ENCODE peak calls at places on chromosomes 5 and 9, in nine cellular contexts. N is hepatic stellate cell, Y is HCT116, J is BJ, M is neuronal stem cell, W is GM12891, E is mesothelial cell of epicardium, K is OCI-LY7, C is C1 segment of cervical spinal cord. U is an unnamed sample.

GRCh38 chr9:32970554-32970953 is 30.9 kb downstream of the APTX start:
- DNase-seq in N (no peak), M (no peak), Y (no peak), K (no peak), J (no peak), C (no peak), E (no peak), W (no peak), U (no peak)

GRCh38 chr9:92747459-92748232 is 17.0 kb downstream of the BICD2 start:
- DNase-seq in C (no peak), W (no peak), N (no peak), Y (no peak), E (no peak), K (no peak), M (no peak), J (no peak), U (no peak)

GRCh38 chr9:83956288-83957028 is 23.6 kb downstream of the HNRNPK start:
- DNase-seq in C (peak; percentile 27), E (no peak), Y (no peak), J (no peak), M (no peak), K (peak; percentile 72), N (peak; percentile 66), W (peak; percentile 70), U (peak; percentile 79)

GRCh38 chr9:123893146-123893545 is 36.8 kb downstream of the DENND1A start:
- DNase-seq in N (no peak), E (no peak), W (no peak), M (no peak), J (no peak), C (no peak), K (no peak), Y (no peak), U (no peak)

GRCh38 chr5:116652196-116652729 is 77.6 kb upstream of the SEMA6A start:
- DNase-seq in K (no peak), N (no peak), J (no peak), Y (peak; percentile 79), M (peak; percentile 64), E (no peak), C (no peak), W (no peak), U (no peak)

GRCh38 chr9:105858877-105859276 is 164.5 kb downstream of the TMEM38B start:
- DNase-seq in E (no peak), W (no peak), K (no peak), C (no peak), N (no peak), Y (no peak), J (no peak), M (no peak), U (no peak)

GRCh38 chr5:116002116-116002906 is 30.0 kb upstream of the ARL14EPL start:
- DNase-seq in J (no peak), N (peak; percentile 4), Y (no peak), K (no peak), E (no peak), W (no peak), M (no peak), C (no peak), U (no peak)

GRCh38 chr5:3101561-3101960 is 350.1 kb upstream of the IRX2 start:
- DNase-seq in C (no peak), M (no peak), E (no peak), Y (no peak), K (no peak), W (no peak), J (no peak), N (no peak), U (no peak)

GRCh38 chr5:159345861-159346260 is 15.6 kb upstream of the IL12B start:
- DNase-seq in Y (no peak), J (no peak), N (no peak), C (no peak), K (no peak), E (no peak), M (no peak), W (no peak), U (no peak)

GRCh38 chr5:179225387-179225786 is 119.9 kb downstream of the ADAMTS2 start:
- DNase-seq in Y (no peak), N (no peak), C (no peak), J (no peak), K (no peak), W (no peak), M (no peak), E (peak; percentile 10), U (no peak)

GRCh38 chr5:67808340-67808739 is 407.2 kb upstream of the PIK3R1 start:
- DNase-seq in J (no peak), E (no peak), N (no peak), C (no peak), W (no peak), M (no peak), Y (no peak), K (no peak), U (no peak)

GRCh38 chr5:116766470-116766947 is 191.9 kb upstream of the SEMA6A start:
- DNase-seq in N (no peak), C (no peak), E (no peak), Y (peak; percentile 69), M (no peak), K (no peak), W (no peak), J (no peak), U (no peak)

GRCh38 chr9:113619156-113619861 is 155.8 kb downstream of the RGS3 start:
- DNase-seq in Y (no peak), C (no peak), K (no peak), W (no peak), M (no peak), E (no peak), N (no peak), J (no peak), U (no peak)

GRCh38 chr5:72556351-72557146 is 49.3 kb upstream of the ZNF366 start:
- DNase-seq in M (peak; percentile 48), E (peak; percentile 59), K (peak; percentile 3), N (peak; percentile 50), W (peak; percentile 53), J (peak; percentile 28), C (no peak), Y (no peak), U (peak; percentile 73)

GRCh38 chr9:89225587-89225986 is 47.0 kb upstream of the SHC3 start:
- DNase-seq in W (no peak), K (no peak), M (peak; percentile 30), J (no peak), N (no peak), Y (no peak), C (no peak), E (no peak), U (no peak)

GRCh38 chr9:127340721-127341120 is 56.2 kb upstream of the SLC2A8 start:
- DNase-seq in C (no peak), E (no peak), W (no peak), M (no peak), N (no peak), K (no peak), Y (no peak), J (no peak), U (no peak)

GRCh38 chr5:60687927-60688720 is 11.8 kb downstream of the DEPDC1B start:
- DNase-seq in N (peak; percentile 31), M (no peak), J (no peak), W (no peak), Y (no peak), E (no peak), K (no peak), C (no peak), U (no peak)

GRCh38 chr9:112780637-112781036 is 30.1 kb downstream of the SNX30 start:
- DNase-seq in J (no peak), M (no peak), Y (no peak), E (no peak), C (no peak), W (no peak), K (no peak), N (no peak), U (no peak)

GRCh38 chr9:124894741-124895170 is 32.8 kb downstream of the ARPC5L start:
- DNase-seq in E (no peak), Y (peak; percentile 10), N (peak; percentile 31), J (no peak), K (peak; percentile 83), M (no peak), C (no peak), W (no peak), U (no peak)

GRCh38 chr9:73969936-73970335 is 527.2 kb upstream of the RORB start:
- DNase-seq in Y (no peak), J (no peak), W (no peak), N (no peak), C (no peak), M (no peak), K (no peak), E (no peak), U (no peak)

GRCh38 chr5:134003957-134004625 is 684 bp downstream of the VDAC1 start:
- DNase-seq in C (no peak), W (peak; percentile 53), Y (no peak), J (no peak), M (peak; percentile 37), N (peak; percentile 67), E (no peak), K (peak; percentile 65), U (peak; percentile 85)

GRCh38 chr9:91775011-91775707 is 174.9 kb downstream of the ROR2 start:
- DNase-seq in C (no peak), E (peak; percentile 63), M (peak; percentile 69), K (peak; percentile 69), J (no peak), N (peak; percentile 63), W (peak; percentile 73), Y (peak; percentile 31), U (peak; percentile 85)

GRCh38 chr9:70566066-70566465 is 151.6 kb upstream of the KLF9 start:
- DNase-seq in M (no peak), N (no peak), C (no peak), W (no peak), K (no peak), E (no peak), J (no peak), Y (no peak), U (no peak)

GRCh38 chr9:128275198-128276007 is at the start of gene GOLGA2:
- DNase-seq in W (peak; percentile 84), Y (peak; percentile 24), N (peak; percentile 76), C (no peak), J (no peak), M (peak; percentile 48), E (peak; percentile 46), K (no peak), U (peak; percentile 17)

GRCh38 chr9:136807281-136808074 is at the start of gene RABL6:
- DNase-seq in K (peak; percentile 86), W (peak; percentile 98), E (no peak), M (peak; percentile 75), N (peak; percentile 97), J (no peak), C (no peak), Y (no peak), U (peak; percentile 69)

GRCh38 chr9:122007837-122008236 is 85.3 kb downstream of the TTLL11 start:
- DNase-seq in M (no peak), C (no peak), Y (no peak), W (no peak), E (no peak), N (no peak), K (no peak), J (no peak), U (no peak)

U was measured in thyroid gland.